ENCODE peak calls at places on chromosomes 16 and 17, in eight cellular contexts. K is A549; D is lower leg skin; F is stimulated activated CD8-positive, alpha-beta memory T cell treated with anti-CD3 and anti-CD28 coated beads, Interleukin-7, amount 100 ng/mL, for 24 hours; C is erythroblast; I is amniotic stem cell; X is activated CD8-positive, alpha-beta T cell treated with anti-CD3 and anti-CD28 coated beads for 36 hours; A is NCI-H1436. W is an unnamed sample.

GRCh38 chr16:2151188-2152091 is 3.0 kb downstream of the RAB26 start:
- DNase-seq in C (no peak), X (no peak), K (no peak), D (no peak), A (no peak), F (no peak), I (no peak), W (no peak)

GRCh38 chr17:6701719-6702118 is 11.4 kb downstream of the SLC13A5 start:
- DNase-seq in D (no peak), A (no peak), C (peak), I (no peak), F (peak), K (peak), X (peak), W (no peak)

GRCh38 chr17:2173005-2173404 is 118.1 kb downstream of the HIC1 start:
- DNase-seq in I (no peak), D (no peak), X (no peak), K (no peak), F (no peak), A (no peak), C (no peak), W (no peak)

GRCh38 chr16:87160218-87160617 is 157.0 kb downstream of the C16orf95 start:
- DNase-seq in I (no peak), D (no peak), F (no peak), C (no peak), K (no peak), X (no peak), A (no peak), W (no peak)

GRCh38 chr16:84662471-84662870 is 14.2 kb downstream of the KLHL36 start:
- DNase-seq in C (no peak), F (no peak), D (no peak), I (no peak), K (no peak), A (no peak), X (no peak), W (no peak)

GRCh38 chr17:752620-753219 is 656 bp upstream of the GEMIN4 start:
- DNase-seq in X (peak), K (peak), C (peak), F (no peak), A (peak), D (peak), I (no peak), W (peak)

GRCh38 chr16:11087691-11088431 is 143.5 kb downstream of the CLEC16A start:
- DNase-seq in X (peak), I (no peak), D (no peak), C (no peak), F (no peak), A (no peak), K (no peak), W (no peak)

GRCh38 chr16:79171504-79172240 is 428.9 kb downstream of the MAF start:
- DNase-seq in A (peak), X (no peak), C (no peak), K (no peak), D (no peak), F (no peak), I (no peak), W (no peak)

GRCh38 chr17:61400058-61400785 is 579 bp downstream of the TBX2 start:
- DNase-seq in C (no peak), D (no peak), A (no peak), I (no peak), K (peak), F (no peak), X (no peak), W (no peak)

GRCh38 chr17:32626371-32626770 is 139.6 kb downstream of the CDK5R1 start:
- DNase-seq in X (no peak), I (no peak), D (no peak), F (no peak), C (no peak), K (no peak), A (peak), W (no peak)

GRCh38 chr16:71709231-71709781 is 15.2 kb downstream of the PHLPP2 start:
- DNase-seq in I (no peak), K (no peak), C (peak), A (no peak), D (no peak), F (no peak), X (no peak), W (no peak)

GRCh38 chr16:672371-672770 is 3.1 kb upstream of the RHBDL1 start:
- DNase-seq in K (no peak), I (no peak), D (no peak), C (no peak), X (no peak), A (no peak), F (no peak), W (no peak)

GRCh38 chr17:43416998-43417891 is 18.5 kb downstream of the ARL4D start:
- DNase-seq in F (no peak), X (no peak), D (peak), C (no peak), I (no peak), K (no peak), A (peak), W (peak)

GRCh38 chr16:84228321-84228838 is 11.4 kb downstream of the KCNG4 start:
- DNase-seq in F (no peak), K (peak), A (no peak), C (no peak), D (peak), X (no peak), I (peak), W (peak)

GRCh38 chr17:42097691-42098661 is at the start of gene ZNF385C:
- DNase-seq in C (no peak), D (no peak), I (no peak), X (peak), K (no peak), A (peak), F (no peak), W (no peak)

GRCh38 chr17:28045304-28045703 is 2.8 kb downstream of the NLK start:
- DNase-seq in X (no peak), D (no peak), C (no peak), I (no peak), K (no peak), F (no peak), A (no peak), W (no peak)

GRCh38 chr17:30996481-30996880 is 25.6 kb downstream of the RNF135 start:
- DNase-seq in D (no peak), A (no peak), I (no peak), C (no peak), F (no peak), X (no peak), K (no peak), W (no peak)

GRCh38 chr17:71217769-71218168 is 903.1 kb upstream of the SOX9 start:
- DNase-seq in I (no peak), F (no peak), K (no peak), D (no peak), C (no peak), A (no peak), X (no peak), W (no peak)

GRCh38 chr17:66625321-66625767 is 209.6 kb upstream of the CACNG5 start:
- DNase-seq in X (no peak), K (peak), C (peak), I (no peak), A (peak), F (no peak), D (no peak), W (no peak)

W was measured in ureter.